ENCODE peak calls at places on chromosomes 5 and 9, in seven cellular contexts. J is fibroblast of the aortic adventitia, Y is A549, A is endothelial cell of umbilical vein, C is epithelial cell of esophagus, M is heart left ventricle, V is B cell. U is an unnamed sample.

GRCh38 chr5:110356687-110357086 is 369.8 kb downstream of the TMEM232 start:
- DNase-seq in V (no peak), C (no peak), M (no peak), A (no peak), J (no peak), Y (no peak), U (no peak)

GRCh38 chr5:178206166-178207101 is 2.1 kb downstream of the HNRNPAB start:
- DNase-seq in M (no peak), J (peak; percentile 16), A (no peak), C (no peak), Y (no peak), V (no peak), U (no peak)

GRCh38 chr5:95925939-95926338 is 35.7 kb downstream of the ELL2 start:
- DNase-seq in C (no peak), M (no peak), Y (no peak), J (no peak), V (no peak), A (no peak), U (no peak)

GRCh38 chr9:125694478-125694877 is 12.5 kb downstream of the MAPKAP1 start:
- DNase-seq in V (no peak), Y (no peak), C (no peak), M (no peak), J (no peak), A (no peak), U (no peak)

GRCh38 chr9:127173063-127173462 is 50.6 kb upstream of the ANGPTL2 start:
- DNase-seq in A (no peak), C (no peak), M (peak; percentile 8), V (no peak), Y (no peak), J (no peak), U (no peak)

GRCh38 chr9:16136961-16137360 is 584.1 kb downstream of the CCDC171 start:
- DNase-seq in Y (peak; percentile 50), M (peak; percentile 25), C (no peak), J (peak; percentile 82), V (no peak), A (no peak), U (no peak)

GRCh38 chr9:131395027-131395744 is 1.3 kb downstream of the PRRC2B start:
- DNase-seq in C (peak; percentile 81), A (peak; percentile 35), V (peak; percentile 92), M (no peak), Y (no peak), J (peak; percentile 34), U (peak; percentile 56)

GRCh38 chr5:181149806-181150733 is 2.7 kb downstream of the OR2V2 start:
- DNase-seq in J (no peak), Y (no peak), A (no peak), V (no peak), M (no peak), C (peak; percentile 18), U (no peak)

GRCh38 chr5:176497852-176498251 is 39.4 kb downstream of the RNF44 start:
- DNase-seq in C (peak; percentile 92), M (no peak), A (no peak), J (no peak), V (no peak), Y (no peak), U (no peak)

DNA sequence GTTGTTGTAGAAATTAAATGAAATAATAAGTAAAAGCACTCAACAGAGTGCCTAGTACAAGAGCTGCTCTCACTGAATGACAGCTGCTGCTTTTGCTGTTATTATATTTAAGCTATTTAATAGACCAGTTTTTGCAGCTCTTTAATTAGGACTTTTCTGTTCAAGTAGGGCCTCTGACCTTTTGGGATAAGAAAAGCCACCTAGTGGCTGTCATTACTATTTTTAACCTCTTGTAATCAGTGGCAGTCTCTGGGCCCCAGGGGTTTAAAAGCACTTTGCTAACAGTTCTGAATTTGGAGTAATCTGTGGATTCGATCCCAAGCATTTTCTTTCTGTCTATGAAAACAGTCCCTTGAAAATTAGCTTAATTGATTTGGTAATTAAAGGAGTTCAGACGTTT is 121.1 kb downstream of the NUDT12 start:
- DNase-seq in Y (peak; percentile 6), M (no peak), C (no peak), V (no peak), A (no peak), J (no peak), U (no peak)
- TF ChIP-seq CTCF in Y (peak; percentile 9), M (no peak), C (peak; percentile 16), V (no peak), A (no peak), J (no peak), U (no peak)

DNA sequence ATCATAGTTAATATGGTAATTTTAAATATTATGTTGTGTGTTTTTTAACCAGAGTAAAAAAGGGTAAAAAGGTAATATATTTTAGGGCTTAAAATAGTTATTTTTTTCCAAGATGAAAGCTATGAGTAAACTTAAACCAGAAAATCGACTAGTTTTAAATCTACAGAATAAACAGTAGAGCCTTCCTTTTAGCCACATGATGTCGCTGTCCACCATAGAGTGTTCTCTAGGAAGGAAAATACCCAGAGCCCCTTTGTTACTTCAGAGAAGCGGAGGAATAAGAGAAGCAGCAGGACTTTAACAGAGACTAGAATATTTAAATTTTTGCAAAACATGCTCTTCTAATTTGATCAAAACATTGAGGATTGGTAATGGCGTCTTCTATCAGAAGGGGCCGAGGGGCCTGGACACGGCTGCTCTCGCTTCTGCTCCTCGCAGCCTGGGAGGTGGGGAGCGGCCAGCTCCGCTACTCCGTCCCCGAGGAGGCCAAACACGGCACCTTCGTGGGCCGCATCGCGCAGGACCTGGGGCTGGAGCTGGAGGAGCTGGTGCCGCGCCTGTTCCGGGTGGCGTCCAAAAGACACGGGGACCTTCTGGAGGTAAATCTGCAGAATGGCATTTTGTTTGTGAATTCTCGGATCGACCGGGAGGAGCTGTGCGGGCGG is at the start of gene PCDHA2:
- DNase-seq in A (no peak), Y (peak; percentile 32), V (no peak), M (no peak), J (no peak), C (no peak), U (no peak)
- TF ChIP-seq CTCF in A (no peak), Y (no peak), V (no peak), M (no peak), J (no peak), C (no peak), U (no peak)

GRCh38 chr5:53424691-53425597 is 55.5 kb upstream of the FST start:
- DNase-seq in V (no peak), M (no peak), A (no peak), C (peak; percentile 62), J (peak; percentile 98), Y (no peak), U (no peak)

GRCh38 chr5:53427965-53428364 is 52.5 kb upstream of the FST start:
- DNase-seq in A (no peak), J (no peak), V (no peak), M (no peak), C (no peak), Y (no peak), U (no peak)

GRCh38 chr5:53426878-53427277 is 53.6 kb upstream of the FST start:
- DNase-seq in C (no peak), J (no peak), Y (no peak), A (no peak), M (no peak), V (no peak), U (no peak)

GRCh38 chr5:53426517-53426839 is 54.0 kb upstream of the FST start:
- DNase-seq in A (no peak), V (no peak), M (no peak), C (no peak), J (no peak), Y (no peak), U (no peak)

GRCh38 chr5:53425598-53426516 is 54.6 kb upstream of the FST start:
- DNase-seq in Y (peak; percentile 45), C (no peak), J (peak; percentile 81), A (no peak), M (no peak), V (peak; percentile 16), U (no peak)
- TF ChIP-seq CTCF in Y (peak; percentile 20), C (no peak), J (peak; percentile 45), A (no peak), M (peak; percentile 17), V (no peak), U (no peak)

DNA sequence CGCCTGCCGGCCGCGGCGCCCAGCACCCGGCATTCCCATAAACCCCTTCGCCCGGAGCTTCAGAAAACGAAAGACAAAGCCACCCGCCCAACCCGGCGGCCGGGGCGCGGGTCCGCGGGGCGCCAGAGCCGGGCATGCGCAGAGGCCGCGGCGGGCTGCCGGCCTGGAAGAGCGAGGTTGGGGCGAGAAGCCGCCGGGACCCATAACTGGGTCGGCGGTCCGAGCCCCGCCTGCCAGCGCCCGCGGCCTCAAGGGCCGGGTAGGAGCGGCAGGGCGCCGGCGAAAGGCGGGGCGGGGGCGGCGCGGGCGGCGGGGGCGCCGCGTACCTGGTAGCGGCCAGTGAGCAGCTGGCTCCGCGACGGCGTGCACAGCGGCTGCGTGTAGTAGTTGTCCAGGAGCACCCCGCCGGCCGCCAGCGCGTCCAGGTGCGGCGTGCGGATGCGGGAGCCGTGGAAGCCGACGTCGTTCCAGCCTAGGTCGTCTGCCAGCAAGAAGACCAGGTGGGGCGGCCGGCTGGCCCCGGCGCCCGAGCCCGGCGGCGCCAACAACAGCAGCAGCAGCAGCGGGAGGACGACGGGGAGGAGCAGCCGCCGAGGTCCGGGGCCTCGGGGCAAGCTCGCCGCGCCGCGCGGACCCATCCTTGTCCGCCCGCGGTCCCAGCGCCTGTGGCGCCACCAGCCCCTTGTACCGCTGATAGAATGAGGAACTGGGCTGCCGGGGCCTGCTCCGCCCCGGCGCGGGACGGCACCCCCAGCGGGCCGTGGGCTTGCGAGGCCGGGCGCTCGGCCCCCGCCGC is at the start of gene ARSB:
- DNase-seq in Y (peak; percentile 85), C (peak; percentile 80), A (peak; percentile 87), M (peak; percentile 88), V (peak; percentile 92), J (peak; percentile 73), U (peak; percentile 76)
- TF ChIP-seq CTCF in Y (no peak), C (peak; percentile 34), A (no peak), M (no peak), V (no peak), J (peak; percentile 62), U (no peak)

GRCh38 chr9:108850293-108850897 is 5.4 kb downstream of the ACTL7B start:
- DNase-seq in Y (peak; percentile 39), A (peak; percentile 34), J (peak; percentile 35), V (no peak), M (no peak), C (peak; percentile 69), U (no peak)
- TF ChIP-seq CTCF in Y (peak; percentile 49), A (no peak), J (peak; percentile 19), V (no peak), M (peak; percentile 21), C (peak; percentile 69), U (no peak)

DNA sequence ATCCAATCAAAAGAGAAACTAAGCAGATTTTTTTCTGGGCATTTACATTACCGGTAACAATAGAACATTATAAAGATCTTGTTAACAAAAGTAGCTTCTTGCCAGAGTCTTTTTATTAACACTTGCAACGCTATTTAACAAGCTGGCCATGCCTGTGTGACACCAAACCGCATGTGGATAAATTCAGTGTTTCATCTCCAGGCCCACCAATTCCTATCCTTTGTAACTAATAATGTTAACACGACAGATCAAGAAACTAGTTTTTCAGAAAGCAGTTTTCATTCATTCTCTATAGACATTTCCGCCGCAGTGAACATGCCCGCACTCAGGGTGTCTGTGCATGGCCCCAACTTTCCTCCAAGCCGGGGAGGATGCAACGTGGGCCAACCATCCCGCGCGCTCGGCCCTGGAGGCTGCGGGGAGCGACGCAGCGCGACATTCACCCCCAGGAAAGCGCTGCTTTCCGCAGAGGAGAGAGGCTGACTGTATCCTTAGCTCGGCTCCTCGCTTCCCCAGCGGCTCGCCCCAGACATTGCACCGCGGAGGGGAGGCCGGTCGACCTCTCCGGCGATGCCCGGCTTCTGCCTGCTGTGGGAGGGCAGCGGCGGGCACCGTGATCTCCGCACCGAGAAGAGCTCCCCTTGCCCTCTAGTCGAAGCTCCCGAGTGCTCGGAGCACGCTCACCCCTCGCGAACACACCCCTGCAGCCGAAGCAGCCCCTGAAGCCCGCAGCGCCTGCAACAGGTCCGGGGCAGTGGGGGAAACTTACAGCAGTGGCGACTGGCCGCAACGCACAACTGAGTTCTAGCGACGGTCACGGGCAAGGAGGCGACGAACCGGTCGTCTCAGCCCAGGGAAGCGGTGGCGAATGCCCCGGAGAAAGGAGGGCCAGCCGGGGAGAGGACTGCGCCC is 734 bp downstream of the ENC1 start:
- DNase-seq in Y (peak; percentile 44), M (no peak), C (peak; percentile 47), V (peak; percentile 35), A (peak; percentile 57), J (peak; percentile 49), U (peak; percentile 32)
- TF ChIP-seq CTCF in Y (no peak), M (no peak), C (peak; percentile 37), V (no peak), A (peak; percentile 19), J (peak; percentile 51), U (no peak)